ENCODE peak calls at places on chromosomes 4 and X, in nine cellular contexts. W is OCI-M1, H is H9, O is tibial nerve, D is neural crest cell, Y is nucleus accumbens, X is activated gamma-delta T cell treated with Interleukin-2 at 50 U/mL for 16 hours, P is M059J, B is NCI-H2081 treated with DMSO at 0.1 percent for 48 hours. Q is an unnamed sample.

GRCh38 chr4:75919914-75920313 is 17.7 kb upstream of the PPEF2 start:
- DNase-seq in W (no peak), H (no peak), O (no peak), D (no peak), Y (no peak), X (no peak), P (peak), B (peak), Q (no peak)

GRCh38 chr4:121150003-121150402 is 14.1 kb downstream of the TNIP3 start:
- DNase-seq in W (no peak), H (no peak), O (no peak), D (no peak), Y (no peak), X (no peak), P (no peak), B (no peak), Q (no peak)

GRCh38 chr4:3483471-3483921 is 20.4 kb downstream of the DOK7 start:
- DNase-seq in W (no peak), H (no peak), O (no peak), D (no peak), Y (no peak), X (no peak), P (peak), B (no peak), Q (no peak)

GRCh38 chr4:2177443-2178093 is 64.4 kb downstream of the HAUS3 start:
- DNase-seq in W (peak), H (no peak), O (no peak), D (no peak), Y (no peak), X (no peak), P (peak), B (no peak), Q (no peak)

GRCh38 chr4:26150948-26151347 is 169.9 kb upstream of the RBPJ start:
- DNase-seq in W (no peak), H (no peak), O (peak), D (no peak), Y (no peak), X (no peak), P (peak), B (no peak), Q (peak)

GRCh38 chrX:123993326-123993725 is 31.8 kb downstream of the STAG2 start:
- DNase-seq in W (no peak), H (no peak), O (no peak), D (no peak), Y (no peak), X (no peak), P (peak), B (no peak), Q (peak)

GRCh38 chrX:71210829-71211228 is 12.2 kb upstream of the GJB1 start:
- DNase-seq in W (no peak), H (no peak), O (no peak), D (no peak), Y (no peak), X (no peak), P (no peak), B (no peak), Q (no peak)

GRCh38 chr4:98260047-98260578 is 1.1 kb upstream of the RAP1GDS1 start:
- DNase-seq in W (peak), H (peak), O (peak), D (peak), Y (peak), X (no peak), P (peak), B (no peak), Q (no peak)